ENCODE peak calls at places on chromosomes 3 and 15, in five cellular contexts. T, X, Z, B and R are unnamed samples.

GRCh38 chr3:56593455-56594158 is 36.6 kb downstream of the CCDC66 start:
- DNase-seq in T (no peak), Z (no peak), X (no peak), B (no peak), R (no peak)

GRCh38 chr15:42707068-42707467 is 29.9 kb downstream of the CDAN1 start:
- DNase-seq in X (no peak), Z (no peak), B (no peak), T (no peak), R (no peak)

GRCh38 chr3:161266731-161267150 is 45.6 kb downstream of the NMD3 start:
- DNase-seq in X (no peak), T (peak), Z (no peak), B (no peak), R (no peak)

GRCh38 chr15:25066708-25067107 is 111.9 kb downstream of the SNRPN start:
- DNase-seq in Z (no peak), X (no peak), B (no peak), T (no peak), R (no peak)

GRCh38 chr3:36476274-36476942 is 96.1 kb downstream of the STAC start:
- DNase-seq in Z (no peak), X (no peak), T (no peak), B (no peak), R (no peak)

GRCh38 chr3:39260957-39261356 is 18.9 kb downstream of the CX3CR1 start:
- DNase-seq in T (peak), X (peak), Z (no peak), B (peak), R (peak)

GRCh38 chr15:97235285-97235985 is 725.1 kb upstream of the ARRDC4 start:
- DNase-seq in T (peak), X (no peak), Z (peak), B (peak), R (peak)

GRCh38 chr3:168248383-168249047 is 152.8 kb upstream of the GOLIM4 start:
- DNase-seq in X (no peak), Z (peak), T (no peak), B (no peak), R (peak)

GRCh38 chr15:95304116-95304873 is 1026.2 kb upstream of the NR2F2 start:
- DNase-seq in B (no peak), T (no peak), Z (no peak), X (no peak), R (no peak)

GRCh38 chr3:117519776-117520175 is 810.2 kb downstream of the TUSC7 start:
- DNase-seq in T (no peak), B (no peak), Z (no peak), X (no peak), R (no peak)

GRCh38 chr15:77634266-77634962 is 1.7 kb upstream of the LINGO1 start:
- DNase-seq in X (no peak), T (peak), B (peak), Z (peak), R (peak)

GRCh38 chr3:23845817-23846216 is 40.1 kb downstream of the UBE2E1 start:
- DNase-seq in X (no peak), B (no peak), T (no peak), Z (no peak), R (no peak)

GRCh38 chr15:67068724-67069400 is 3.5 kb downstream of the SMAD3 start:
- DNase-seq in X (no peak), Z (no peak), B (no peak), T (no peak), R (no peak)

GRCh38 chr3:58630081-58630709 is 36.4 kb downstream of the FAM3D start:
- DNase-seq in X (no peak), B (peak), Z (peak), T (peak), R (peak)

GRCh38 chr3:20043398-20043797 is 3.2 kb downstream of the KAT2B start:
- DNase-seq in Z (no peak), X (no peak), T (no peak), B (no peak), R (no peak)

GRCh38 chr15:31366169-31366734 is 39.6 kb downstream of the KLF13 start:
- DNase-seq in Z (no peak), B (no peak), X (no peak), T (no peak), R (no peak)

GRCh38 chr3:56780935-56781334 is 20.8 kb downstream of the ARHGEF3 start:
- DNase-seq in Z (no peak), B (no peak), X (no peak), T (no peak), R (no peak)

GRCh38 chr15:63595688-63596087 is 1.5 kb upstream of the FBXL22 start:
- DNase-seq in Z (no peak), B (no peak), T (no peak), X (no peak), R (no peak)

GRCh38 chr3:12946661-12947316 is 105.4 kb upstream of the RPL32 start:
- DNase-seq in Z (no peak), X (no peak), T (no peak), B (no peak), R (no peak)

GRCh38 chr3:65288781-65289180 is 601.0 kb upstream of the ADAMTS9 start:
- DNase-seq in T (no peak), B (no peak), Z (no peak), X (no peak), R (no peak)

GRCh38 chr3:112817782-112818181 is 28.9 kb downstream of the CD200R1L start:
- DNase-seq in X (no peak), T (no peak), B (no peak), Z (no peak), R (no peak)

GRCh38 chr3:46538803-46539442 is 27.2 kb downstream of the LRRC2 start:
- DNase-seq in X (peak), B (no peak), T (no peak), Z (no peak), R (no peak)

GRCh38 chr3:89108154-89108553 is 733 bp downstream of the EPHA3 start:
- DNase-seq in B (no peak), Z (no peak), X (no peak), T (no peak), R (no peak)

GRCh38 chr3:177150970-177151627 is 46.2 kb downstream of the TBL1XR1 start:
- DNase-seq in Z (no peak), X (peak), B (peak), T (peak), R (no peak)

GRCh38 chr3:108645364-108645763 is 55.8 kb downstream of the DZIP3 start:
- DNase-seq in B (no peak), Z (no peak), T (no peak), X (no peak), R (no peak)

GRCh38 chr15:31004220-31004733 is 12.8 kb upstream of the MTMR10 start:
- DNase-seq in B (no peak), T (no peak), X (peak), Z (peak), R (no peak)

GRCh38 chr3:97579365-97579764 is 185.2 kb upstream of the ARL6 start:
- DNase-seq in X (peak), T (no peak), Z (no peak), B (no peak), R (peak)
- TF ChIP-seq SP1 in X (no peak), T (no peak), Z (no peak), B (no peak), R (no peak)

GRCh38 chr3:184040010-184040409 is 8.5 kb downstream of the HTR3D start:
- DNase-seq in Z (peak), B (peak), X (no peak), T (peak), R (peak)

GRCh38 chr3:184042617-184043016 is 10.2 kb upstream of the HTR3C start:
- DNase-seq in B (no peak), X (no peak), Z (no peak), T (no peak), R (no peak)

GRCh38 chr3:184037816-184038215 is 6.3 kb downstream of the HTR3D start:
- DNase-seq in B (peak), Z (peak), X (no peak), T (no peak), R (no peak)

GRCh38 chr3:184039414-184039813 is 7.9 kb downstream of the HTR3D start:
- DNase-seq in T (no peak), X (no peak), B (no peak), Z (no peak), R (no peak)
- TF ChIP-seq SP1 in T (no peak), X (no peak), B (no peak), Z (no peak), R (no peak)

GRCh38 chr3:30188713-30189112 is 417.7 kb upstream of the TGFBR2 start:
- DNase-seq in B (no peak), Z (no peak), T (no peak), X (no peak), R (no peak)
- TF ChIP-seq SP1 in B (no peak), Z (no peak), T (no peak), X (no peak), R (no peak)

DNA sequence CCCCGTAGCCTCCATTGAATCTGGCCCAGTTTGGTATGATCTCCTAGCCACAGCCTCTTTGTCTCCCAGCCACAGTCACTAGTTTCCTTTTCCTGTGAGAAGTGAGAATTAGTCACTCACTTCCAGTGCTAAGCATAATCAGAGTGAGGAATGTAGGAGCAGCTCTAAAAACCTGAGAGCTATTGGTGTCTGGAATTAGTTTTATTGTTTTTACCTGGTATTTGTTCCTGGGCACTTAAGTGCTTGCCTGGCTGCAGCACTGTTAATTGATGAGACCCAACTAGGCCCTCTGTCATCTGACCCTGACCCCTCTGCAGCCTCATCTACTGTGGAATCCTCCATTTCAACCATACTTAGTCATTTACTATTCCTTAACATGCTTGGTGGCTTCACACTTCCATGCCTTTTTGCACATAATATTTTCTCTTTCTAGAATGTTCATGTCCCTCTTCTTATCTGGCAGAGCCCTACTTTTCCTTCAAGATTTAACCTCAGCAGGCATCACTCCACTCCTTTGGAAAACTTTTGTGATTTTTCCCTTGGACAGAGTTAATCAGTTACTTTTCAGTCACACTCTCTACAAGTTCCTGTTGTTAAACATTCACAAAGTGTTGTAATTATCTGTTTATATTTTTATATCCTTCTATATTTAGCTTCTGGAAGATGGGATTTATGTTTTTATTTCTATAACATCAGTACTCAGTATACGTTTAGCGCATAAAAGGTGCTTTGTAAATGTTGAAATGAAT is 48.8 kb downstream of the PDE8A start:
- DNase-seq in X (no peak), T (no peak), B (no peak), Z (no peak), R (no peak)
- TF ChIP-seq SP1 in X (no peak), T (no peak), B (no peak), Z (no peak), R (no peak)

DNA sequence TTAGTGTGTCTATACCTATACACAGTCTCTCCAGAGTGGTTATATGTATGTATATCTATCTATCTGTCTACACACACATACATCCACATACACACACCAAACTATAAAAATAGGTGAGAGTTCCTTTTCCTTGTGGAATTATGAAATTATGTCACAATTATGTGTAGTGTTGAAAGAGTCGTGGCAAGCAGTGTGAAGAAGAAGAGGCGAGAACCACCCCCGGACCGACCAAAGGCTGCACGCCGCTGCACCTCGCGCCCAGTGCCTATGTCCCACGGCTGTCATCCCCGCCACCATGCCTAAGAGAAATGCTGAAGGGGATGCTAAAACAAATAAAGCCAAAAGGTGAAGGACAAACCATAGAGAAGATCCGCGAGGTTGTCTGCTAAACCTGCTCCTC is 95.0 kb upstream of the RAP2B start:
- DNase-seq in B (no peak), T (no peak), Z (no peak), X (no peak), R (no peak)
- TF ChIP-seq SP1 in B (no peak), T (no peak), Z (no peak), X (no peak), R (no peak)